ENCODE peak calls at places on chromosomes 5 and 9, in nine cellular contexts. One of them, this sample, is unnamed.

GRCh38 chr5:98770158-98770910 is 3.1 kb upstream of the RGMB start:
- DNase-seq in naive thymus-derived CD4-positive, alpha-beta T cell: peak
- DNase-seq in astrocyte of the spinal cord: peak
- DNase-seq in GM06990: peak
- DNase-seq in OCI-LY7: no peak
- DNase-seq in stomach: peak
- DNase-seq in GM12864: no peak
- DNase-seq in spleen: peak
- DNase-seq in choroid plexus epithelial cell: peak
- DNase-seq in this sample: no peak

GRCh38 chr5:146906803-146907202 is 28.2 kb upstream of the PPP2R2B start:
- DNase-seq in naive thymus-derived CD4-positive, alpha-beta T cell: no peak
- DNase-seq in astrocyte of the spinal cord: no peak
- DNase-seq in GM06990: no peak
- DNase-seq in OCI-LY7: no peak
- DNase-seq in stomach: no peak
- DNase-seq in GM12864: no peak
- DNase-seq in spleen: no peak
- DNase-seq in choroid plexus epithelial cell: no peak
- DNase-seq in this sample: no peak

GRCh38 chr5:172379481-172379880 is 74.8 kb downstream of the SH3PXD2B start:
- DNase-seq in naive thymus-derived CD4-positive, alpha-beta T cell: no peak
- DNase-seq in astrocyte of the spinal cord: no peak
- DNase-seq in GM06990: no peak
- DNase-seq in OCI-LY7: no peak
- DNase-seq in stomach: no peak
- DNase-seq in GM12864: no peak
- DNase-seq in spleen: no peak
- DNase-seq in choroid plexus epithelial cell: no peak
- DNase-seq in this sample: no peak

GRCh38 chr5:179228341-179229121 is 116.7 kb downstream of the ADAMTS2 start:
- DNase-seq in naive thymus-derived CD4-positive, alpha-beta T cell: no peak
- DNase-seq in astrocyte of the spinal cord: no peak
- DNase-seq in GM06990: no peak
- DNase-seq in OCI-LY7: no peak
- DNase-seq in stomach: no peak
- DNase-seq in GM12864: no peak
- DNase-seq in spleen: peak
- DNase-seq in choroid plexus epithelial cell: peak
- DNase-seq in this sample: no peak

GRCh38 chr5:172716796-172717313 is 54.1 kb downstream of the DUSP1 start:
- DNase-seq in naive thymus-derived CD4-positive, alpha-beta T cell: peak
- DNase-seq in astrocyte of the spinal cord: peak
- DNase-seq in GM06990: peak
- DNase-seq in OCI-LY7: peak
- DNase-seq in stomach: peak
- DNase-seq in GM12864: peak
- DNase-seq in spleen: peak
- DNase-seq in choroid plexus epithelial cell: peak
- DNase-seq in this sample: peak

GRCh38 chr5:172749881-172750608 is 20.9 kb downstream of the DUSP1 start:
- DNase-seq in naive thymus-derived CD4-positive, alpha-beta T cell: no peak
- DNase-seq in astrocyte of the spinal cord: no peak
- DNase-seq in GM06990: no peak
- DNase-seq in OCI-LY7: no peak
- DNase-seq in stomach: no peak
- DNase-seq in GM12864: no peak
- DNase-seq in spleen: peak
- DNase-seq in choroid plexus epithelial cell: no peak
- DNase-seq in this sample: no peak

GRCh38 chr5:167065784-167066183 is 1225.7 kb upstream of the WWC1 start:
- DNase-seq in naive thymus-derived CD4-positive, alpha-beta T cell: no peak
- DNase-seq in astrocyte of the spinal cord: no peak
- DNase-seq in GM06990: no peak
- DNase-seq in OCI-LY7: no peak
- DNase-seq in stomach: no peak
- DNase-seq in GM12864: no peak
- DNase-seq in spleen: no peak
- DNase-seq in choroid plexus epithelial cell: no peak
- DNase-seq in this sample: no peak

GRCh38 chr9:81395301-81396054 is 293.9 kb downstream of the TLE1 start:
- DNase-seq in naive thymus-derived CD4-positive, alpha-beta T cell: no peak
- DNase-seq in astrocyte of the spinal cord: no peak
- DNase-seq in GM06990: no peak
- DNase-seq in OCI-LY7: no peak
- DNase-seq in stomach: no peak
- DNase-seq in GM12864: no peak
- DNase-seq in spleen: no peak
- DNase-seq in choroid plexus epithelial cell: peak
- DNase-seq in this sample: no peak

GRCh38 chr5:76953551-76954382 is 922 bp downstream of the CRHBP start:
- DNase-seq in naive thymus-derived CD4-positive, alpha-beta T cell: no peak
- DNase-seq in astrocyte of the spinal cord: peak
- DNase-seq in GM06990: no peak
- DNase-seq in OCI-LY7: no peak
- DNase-seq in stomach: no peak
- DNase-seq in GM12864: no peak
- DNase-seq in spleen: peak
- DNase-seq in choroid plexus epithelial cell: peak
- DNase-seq in this sample: no peak

GRCh38 chr9:89496645-89497044 is 1.3 kb downstream of the SEMA4D start:
- DNase-seq in naive thymus-derived CD4-positive, alpha-beta T cell: no peak
- DNase-seq in astrocyte of the spinal cord: no peak
- DNase-seq in GM06990: peak
- DNase-seq in OCI-LY7: no peak
- DNase-seq in stomach: peak
- DNase-seq in GM12864: no peak
- DNase-seq in spleen: peak
- DNase-seq in choroid plexus epithelial cell: no peak
- DNase-seq in this sample: no peak

GRCh38 chr9:96082516-96083232 is 207.2 kb downstream of the ERCC6L2 start:
- DNase-seq in naive thymus-derived CD4-positive, alpha-beta T cell: no peak
- DNase-seq in astrocyte of the spinal cord: no peak
- DNase-seq in GM06990: no peak
- DNase-seq in OCI-LY7: no peak
- DNase-seq in stomach: no peak
- DNase-seq in GM12864: no peak
- DNase-seq in spleen: no peak
- DNase-seq in choroid plexus epithelial cell: no peak
- DNase-seq in this sample: no peak

GRCh38 chr9:4684820-4685219 is 5.5 kb downstream of the CDC37L1 start:
- DNase-seq in naive thymus-derived CD4-positive, alpha-beta T cell: no peak
- DNase-seq in astrocyte of the spinal cord: no peak
- DNase-seq in GM06990: no peak
- DNase-seq in OCI-LY7: no peak
- DNase-seq in stomach: no peak
- DNase-seq in GM12864: no peak
- DNase-seq in spleen: no peak
- DNase-seq in choroid plexus epithelial cell: no peak
- DNase-seq in this sample: no peak

GRCh38 chr5:126248611-126249010 is 174.6 kb upstream of the GRAMD2B start:
- DNase-seq in naive thymus-derived CD4-positive, alpha-beta T cell: no peak
- DNase-seq in astrocyte of the spinal cord: no peak
- DNase-seq in GM06990: no peak
- DNase-seq in OCI-LY7: no peak
- DNase-seq in stomach: no peak
- DNase-seq in GM12864: no peak
- DNase-seq in spleen: no peak
- DNase-seq in choroid plexus epithelial cell: no peak
- DNase-seq in this sample: no peak

GRCh38 chr5:30194595-30194994 is 998.9 kb upstream of the CDH6 start:
- DNase-seq in naive thymus-derived CD4-positive, alpha-beta T cell: no peak
- DNase-seq in astrocyte of the spinal cord: no peak
- DNase-seq in GM06990: no peak
- DNase-seq in OCI-LY7: no peak
- DNase-seq in stomach: no peak
- DNase-seq in GM12864: no peak
- DNase-seq in spleen: no peak
- DNase-seq in choroid plexus epithelial cell: no peak
- DNase-seq in this sample: no peak

DNA sequence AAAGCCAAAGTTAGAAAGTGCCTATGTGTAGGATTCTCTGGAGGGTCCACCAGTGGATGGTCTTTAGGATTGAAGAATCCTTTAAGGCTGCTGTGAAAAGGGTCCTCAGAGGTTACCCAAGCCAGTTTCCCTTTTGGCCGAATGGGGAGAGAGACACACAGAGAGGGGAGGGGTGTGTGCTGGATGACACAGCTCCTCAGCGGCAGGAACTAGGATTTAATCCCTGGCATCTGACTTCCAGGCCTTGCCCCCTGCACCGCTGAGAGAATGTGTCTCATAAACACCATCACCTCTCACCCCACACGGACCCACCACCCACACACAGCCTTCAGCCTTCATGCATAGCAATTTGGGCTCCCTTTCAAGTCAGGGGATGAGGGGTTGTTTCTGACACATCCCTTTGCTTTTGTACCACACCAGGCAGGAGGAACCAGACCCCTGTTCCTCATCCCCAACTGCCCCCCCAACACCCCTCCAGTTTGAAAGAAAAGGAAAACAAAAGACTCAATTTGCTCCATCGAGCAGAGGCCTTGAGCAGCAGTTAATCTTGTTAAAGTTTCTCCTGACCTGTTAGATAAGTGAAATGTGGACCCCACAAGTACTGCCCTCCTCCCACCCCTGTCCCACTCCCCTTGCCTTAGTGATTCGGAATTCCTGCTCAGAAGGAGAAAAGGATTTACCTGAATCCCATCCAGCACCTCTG is 4.0 kb downstream of the PAPPA start:
- DNase-seq in naive thymus-derived CD4-positive, alpha-beta T cell: no peak
- DNase-seq in astrocyte of the spinal cord: peak
- DNase-seq in GM06990: no peak
- DNase-seq in OCI-LY7: no peak
- DNase-seq in stomach: no peak
- DNase-seq in GM12864: no peak
- DNase-seq in spleen: no peak
- DNase-seq in choroid plexus epithelial cell: peak
- DNase-seq in this sample: no peak
- H3K4me3 ChIP-seq in naive thymus-derived CD4-positive, alpha-beta T cell: no peak
- H3K4me3 ChIP-seq in astrocyte of the spinal cord: peak
- H3K4me3 ChIP-seq in GM06990: no peak
- H3K4me3 ChIP-seq in OCI-LY7: no peak
- H3K4me3 ChIP-seq in stomach: no peak
- H3K4me3 ChIP-seq in GM12864: no peak
- H3K4me3 ChIP-seq in spleen: no peak
- H3K4me3 ChIP-seq in choroid plexus epithelial cell: peak
- H3K4me3 ChIP-seq in this sample: peak

DNA sequence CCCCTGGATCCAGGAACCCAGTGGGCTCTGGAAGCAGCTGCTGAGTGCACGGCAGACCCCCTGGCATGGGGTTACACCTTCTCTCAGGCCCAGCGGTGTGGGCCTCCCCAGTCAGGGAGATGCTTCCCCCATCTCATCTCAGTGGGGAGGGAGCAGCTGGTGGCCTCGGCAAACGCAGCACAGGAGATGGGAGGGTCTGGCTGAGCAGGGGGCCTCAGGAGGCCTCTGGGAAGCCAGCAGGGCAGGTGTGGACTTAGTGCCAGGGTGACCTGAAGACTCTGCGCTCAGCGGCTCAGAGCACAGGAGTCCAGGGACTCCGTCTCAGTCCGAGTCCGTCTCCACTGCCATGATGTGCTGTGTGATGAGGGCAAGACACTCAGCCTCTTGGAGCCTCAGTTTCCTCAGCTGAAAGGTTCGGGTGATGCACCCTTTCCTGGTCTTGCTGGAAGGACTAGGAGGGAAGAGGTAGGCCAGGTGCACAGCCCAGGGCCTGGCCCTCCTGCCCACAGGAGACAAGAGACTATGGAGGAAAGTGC is 100.6 kb downstream of the GTF3C4 start:
- DNase-seq in naive thymus-derived CD4-positive, alpha-beta T cell: no peak
- DNase-seq in astrocyte of the spinal cord: no peak
- DNase-seq in GM06990: no peak
- DNase-seq in OCI-LY7: no peak
- DNase-seq in stomach: no peak
- DNase-seq in GM12864: no peak
- DNase-seq in spleen: no peak
- DNase-seq in choroid plexus epithelial cell: no peak
- DNase-seq in this sample: no peak
- H3K4me3 ChIP-seq in naive thymus-derived CD4-positive, alpha-beta T cell: peak
- H3K4me3 ChIP-seq in astrocyte of the spinal cord: peak
- H3K4me3 ChIP-seq in GM06990: peak
- H3K4me3 ChIP-seq in OCI-LY7: no peak
- H3K4me3 ChIP-seq in stomach: peak
- H3K4me3 ChIP-seq in GM12864: peak
- H3K4me3 ChIP-seq in spleen: peak
- H3K4me3 ChIP-seq in choroid plexus epithelial cell: peak
- H3K4me3 ChIP-seq in this sample: peak

DNA sequence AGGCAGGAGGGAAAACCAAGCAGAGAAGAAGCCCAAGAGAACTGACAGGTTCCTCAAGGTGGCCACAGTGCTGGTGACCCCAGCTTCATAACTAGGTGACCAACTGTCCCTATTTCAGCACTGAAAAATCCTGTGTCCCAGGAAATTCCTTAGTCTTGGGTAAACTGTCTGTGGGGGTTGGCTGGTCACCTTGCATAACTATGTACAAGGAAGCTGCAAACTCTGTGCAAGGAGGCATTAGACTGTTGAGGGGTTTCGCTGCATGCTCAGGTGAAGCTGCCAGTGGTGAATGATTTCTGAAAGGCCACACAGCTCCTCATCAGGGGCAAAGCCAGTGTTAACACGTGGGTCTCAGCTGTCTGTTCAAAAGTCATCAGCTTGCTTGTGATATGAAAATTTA is 36.9 kb downstream of the PCSK5 start:
- DNase-seq in naive thymus-derived CD4-positive, alpha-beta T cell: no peak
- DNase-seq in astrocyte of the spinal cord: no peak
- DNase-seq in GM06990: no peak
- DNase-seq in OCI-LY7: no peak
- DNase-seq in stomach: no peak
- DNase-seq in GM12864: no peak
- DNase-seq in spleen: no peak
- DNase-seq in choroid plexus epithelial cell: no peak
- DNase-seq in this sample: no peak
- H3K4me3 ChIP-seq in naive thymus-derived CD4-positive, alpha-beta T cell: no peak
- H3K4me3 ChIP-seq in astrocyte of the spinal cord: no peak
- H3K4me3 ChIP-seq in GM06990: no peak
- H3K4me3 ChIP-seq in OCI-LY7: no peak
- H3K4me3 ChIP-seq in stomach: no peak
- H3K4me3 ChIP-seq in GM12864: no peak
- H3K4me3 ChIP-seq in spleen: no peak
- H3K4me3 ChIP-seq in choroid plexus epithelial cell: no peak
- H3K4me3 ChIP-seq in this sample: no peak

DNA sequence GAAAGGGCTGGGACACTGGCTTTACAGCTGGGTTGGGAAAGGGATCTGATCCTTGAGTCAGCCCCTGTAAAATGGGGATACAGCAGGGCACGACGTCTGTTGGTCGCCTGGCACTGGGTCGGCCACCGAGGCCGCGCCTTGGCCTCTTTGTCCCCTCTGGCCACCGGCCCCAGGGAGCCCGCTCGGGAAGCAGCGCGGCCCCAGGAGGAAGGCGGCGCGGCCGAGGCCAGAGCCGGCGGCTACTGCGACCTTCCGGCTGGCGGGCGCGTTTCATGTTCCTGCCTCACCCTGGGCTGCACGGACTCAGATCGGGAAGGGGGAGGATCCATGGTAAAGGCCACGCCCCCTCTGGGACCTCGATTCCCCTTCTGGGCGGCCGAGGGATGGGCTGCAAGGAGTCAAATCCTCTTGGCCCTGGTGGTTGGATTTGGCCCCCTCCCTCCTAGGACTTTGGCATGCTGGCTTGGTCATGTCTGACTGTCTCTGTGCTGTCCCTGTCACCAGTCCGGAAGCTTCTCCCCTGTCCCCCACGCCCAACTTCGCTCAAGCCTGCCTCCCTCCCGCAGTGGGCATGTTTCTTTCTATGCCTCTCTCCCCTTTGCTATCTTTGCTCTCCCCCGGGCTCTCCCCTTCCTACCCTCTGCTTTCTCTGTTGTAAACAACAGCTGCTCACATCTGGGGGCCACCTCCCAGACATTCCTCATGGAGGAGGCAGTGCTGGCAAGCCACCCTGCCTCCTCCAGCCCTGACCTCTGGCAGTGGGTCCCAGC is 25.8 kb downstream of the FPGS start:
- DNase-seq in naive thymus-derived CD4-positive, alpha-beta T cell: no peak
- DNase-seq in astrocyte of the spinal cord: peak
- DNase-seq in GM06990: no peak
- DNase-seq in OCI-LY7: no peak
- DNase-seq in stomach: peak
- DNase-seq in GM12864: no peak
- DNase-seq in spleen: peak
- DNase-seq in choroid plexus epithelial cell: peak
- DNase-seq in this sample: no peak
- H3K4me3 ChIP-seq in naive thymus-derived CD4-positive, alpha-beta T cell: no peak
- H3K4me3 ChIP-seq in astrocyte of the spinal cord: no peak
- H3K4me3 ChIP-seq in GM06990: no peak
- H3K4me3 ChIP-seq in OCI-LY7: no peak
- H3K4me3 ChIP-seq in stomach: peak
- H3K4me3 ChIP-seq in GM12864: no peak
- H3K4me3 ChIP-seq in spleen: no peak
- H3K4me3 ChIP-seq in choroid plexus epithelial cell: peak
- H3K4me3 ChIP-seq in this sample: peak

This sample was measured in AG04450.